ENCODE peak calls at places on chromosomes 3 and 15, in four cellular contexts. One of them, this sample, is unnamed.

GRCh38 chr3:9172851-9173320 is 76.6 kb downstream of the SRGAP3 start:
- DNase-seq in fibroblast of the aortic adventitia: no peak
- DNase-seq in GM10248: no peak
- DNase-seq in IMR-90: no peak
- DNase-seq in this sample: peak

GRCh38 chr3:165523801-165524200 is 313.4 kb downstream of the BCHE start:
- DNase-seq in fibroblast of the aortic adventitia: peak
- DNase-seq in GM10248: no peak
- DNase-seq in IMR-90: peak
- DNase-seq in this sample: no peak

GRCh38 chr15:41219381-41219780 is 11.2 kb downstream of the EXD1 start:
- DNase-seq in GM10248: no peak
- DNase-seq in IMR-90: no peak
- DNase-seq in fibroblast of the aortic adventitia: no peak
- DNase-seq in this sample: no peak

GRCh38 chr3:172249039-172249438 is 199.2 kb downstream of the GHSR start:
- DNase-seq in GM10248: no peak
- DNase-seq in fibroblast of the aortic adventitia: peak
- DNase-seq in IMR-90: peak
- DNase-seq in this sample: peak

GRCh38 chr3:1251282-1252060 is 158.6 kb downstream of the CNTN6 start:
- DNase-seq in fibroblast of the aortic adventitia: peak
- DNase-seq in IMR-90: no peak
- DNase-seq in GM10248: no peak
- DNase-seq in this sample: peak

GRCh38 chr3:130971208-130971607 is 55.4 kb downstream of the ASTE1 start:
- DNase-seq in IMR-90: peak
- DNase-seq in fibroblast of the aortic adventitia: no peak
- DNase-seq in GM10248: no peak
- DNase-seq in this sample: peak

GRCh38 chr3:195153121-195153520 is 117.8 kb downstream of the XXYLT1 start:
- DNase-seq in fibroblast of the aortic adventitia: peak
- DNase-seq in IMR-90: peak
- DNase-seq in GM10248: no peak
- DNase-seq in this sample: no peak

GRCh38 chr15:72515591-72516389 is 41.7 kb downstream of the ARIH1 start:
- DNase-seq in fibroblast of the aortic adventitia: peak
- DNase-seq in IMR-90: peak
- DNase-seq in GM10248: no peak
- DNase-seq in this sample: no peak

GRCh38 chr3:61233828-61234227 is 17.4 kb downstream of the FHIT start:
- DNase-seq in IMR-90: no peak
- DNase-seq in GM10248: no peak
- DNase-seq in fibroblast of the aortic adventitia: no peak
- DNase-seq in this sample: no peak

GRCh38 chr3:160676547-160677303 is at the start of gene ARL14:
- DNase-seq in GM10248: no peak
- DNase-seq in fibroblast of the aortic adventitia: peak
- DNase-seq in IMR-90: peak
- DNase-seq in this sample: peak

GRCh38 chr15:67196672-67197363 is 57.6 kb downstream of the AAGAB start:
- DNase-seq in IMR-90: peak
- DNase-seq in fibroblast of the aortic adventitia: peak
- DNase-seq in GM10248: no peak
- DNase-seq in this sample: peak

GRCh38 chr3:194483850-194484249 is 3.0 kb downstream of the ATP13A3 start:
- DNase-seq in GM10248: no peak
- DNase-seq in fibroblast of the aortic adventitia: no peak
- DNase-seq in IMR-90: no peak
- DNase-seq in this sample: no peak

GRCh38 chr15:80777137-80777536 is 2.0 kb upstream of the CEMIP start:
- DNase-seq in GM10248: no peak
- DNase-seq in IMR-90: peak
- DNase-seq in fibroblast of the aortic adventitia: peak
- DNase-seq in this sample: peak

GRCh38 chr3:135125171-135125801 is 330.2 kb downstream of the EPHB1 start:
- DNase-seq in GM10248: peak
- DNase-seq in fibroblast of the aortic adventitia: peak
- DNase-seq in IMR-90: peak
- DNase-seq in this sample: peak

GRCh38 chr3:48739955-48740823 is 23.2 kb upstream of the IP6K2 start:
- DNase-seq in fibroblast of the aortic adventitia: peak
- DNase-seq in GM10248: peak
- DNase-seq in IMR-90: peak
- DNase-seq in this sample: peak

GRCh38 chr3:42079701-42080323 is 11.3 kb upstream of the TRAK1 start:
- DNase-seq in IMR-90: no peak
- DNase-seq in GM10248: no peak
- DNase-seq in fibroblast of the aortic adventitia: no peak
- DNase-seq in this sample: no peak

GRCh38 chr3:160927620-160928019 is 171.6 kb downstream of the PPM1L start:
- DNase-seq in IMR-90: no peak
- DNase-seq in GM10248: no peak
- DNase-seq in fibroblast of the aortic adventitia: no peak
- DNase-seq in this sample: no peak

GRCh38 chr3:129927072-129927471 is 33.6 kb upstream of the TMCC1 start:
- DNase-seq in IMR-90: no peak
- DNase-seq in fibroblast of the aortic adventitia: no peak
- DNase-seq in GM10248: no peak
- DNase-seq in this sample: no peak

GRCh38 chr15:99445272-99445850 is 120.4 kb upstream of the MEF2A start:
- DNase-seq in IMR-90: no peak
- DNase-seq in GM10248: peak
- DNase-seq in fibroblast of the aortic adventitia: no peak
- DNase-seq in this sample: no peak

GRCh38 chr3:54951405-54951804 is 23.5 kb upstream of the LRTM1 start:
- DNase-seq in IMR-90: peak
- DNase-seq in fibroblast of the aortic adventitia: peak
- DNase-seq in GM10248: no peak
- DNase-seq in this sample: peak

GRCh38 chr15:65862682-65863081 is 6.6 kb upstream of the RAB11A start:
- DNase-seq in fibroblast of the aortic adventitia: peak
- DNase-seq in GM10248: peak
- DNase-seq in IMR-90: peak
- DNase-seq in this sample: peak

GRCh38 chr3:62559831-62560445 is 186.6 kb upstream of the FEZF2 start:
- DNase-seq in GM10248: no peak
- DNase-seq in IMR-90: peak
- DNase-seq in fibroblast of the aortic adventitia: peak
- DNase-seq in this sample: peak

GRCh38 chr3:142645236-142645793 is 49.1 kb downstream of the PLS1 start:
- DNase-seq in IMR-90: peak
- DNase-seq in fibroblast of the aortic adventitia: peak
- DNase-seq in GM10248: no peak
- DNase-seq in this sample: peak

GRCh38 chr3:33577173-33577572 is 137.0 kb upstream of the UBP1 start:
- DNase-seq in GM10248: no peak
- DNase-seq in IMR-90: no peak
- DNase-seq in fibroblast of the aortic adventitia: no peak
- DNase-seq in this sample: no peak

GRCh38 chr15:59313703-59314332 is 58.9 kb downstream of the MYO1E start:
- DNase-seq in IMR-90: peak
- DNase-seq in GM10248: peak
- DNase-seq in fibroblast of the aortic adventitia: peak
- DNase-seq in this sample: peak

GRCh38 chr15:60761505-60761845 is 282.5 kb upstream of the ICE2 start:
- DNase-seq in fibroblast of the aortic adventitia: no peak
- DNase-seq in GM10248: no peak
- DNase-seq in IMR-90: no peak
- DNase-seq in this sample: no peak

GRCh38 chr15:99450896-99451358 is 114.9 kb upstream of the MEF2A start:
- DNase-seq in fibroblast of the aortic adventitia: peak
- DNase-seq in GM10248: peak
- DNase-seq in IMR-90: no peak
- DNase-seq in this sample: peak

GRCh38 chr15:26146162-26146561 is 283.0 kb upstream of the ATP10A start:
- DNase-seq in GM10248: no peak
- DNase-seq in fibroblast of the aortic adventitia: no peak
- DNase-seq in IMR-90: no peak
- DNase-seq in this sample: no peak

GRCh38 chr3:136778865-136779264 is 26.7 kb upstream of the STAG1 start:
- DNase-seq in IMR-90: peak
- DNase-seq in fibroblast of the aortic adventitia: peak
- DNase-seq in GM10248: no peak
- DNase-seq in this sample: peak

GRCh38 chr3:186099178-186099577 is 9.7 kb downstream of the ETV5 start:
- DNase-seq in IMR-90: peak
- DNase-seq in fibroblast of the aortic adventitia: peak
- DNase-seq in GM10248: no peak
- DNase-seq in this sample: peak

GRCh38 chr15:73982251-73982962 is 9.7 kb downstream of the STOML1 start:
- DNase-seq in IMR-90: peak
- DNase-seq in fibroblast of the aortic adventitia: peak
- DNase-seq in GM10248: no peak
- DNase-seq in this sample: peak

GRCh38 chr15:74200871-74201419 is 1.6 kb downstream of the STRA6 start:
- DNase-seq in fibroblast of the aortic adventitia: peak
- DNase-seq in IMR-90: peak
- DNase-seq in GM10248: no peak
- DNase-seq in this sample: peak

This sample was measured in GM23248.